ENCODE peak calls at places on chromosomes 16 and 17, in nine cellular contexts. F is lung, E is cardiac fibroblast, W is right atrium auricular region, D is AG04449, J is right lobe of liver, O is prostate gland, K is adipocyte, H is BE2C. Y is an unnamed sample.

GRCh38 chr17:65314212-65314611 is 177.0 kb downstream of the RGS9 start:
- DNase-seq in H (no peak), J (no peak), O (no peak), W (no peak), D (no peak), K (no peak), F (no peak), E (no peak), Y (no peak)

GRCh38 chr16:85437161-85438052 is 175.7 kb upstream of the GSE1 start:
- DNase-seq in O (peak), K (no peak), W (no peak), D (no peak), E (no peak), J (no peak), H (no peak), F (peak), Y (no peak)

GRCh38 chr17:67052720-67053437 is 8.5 kb downstream of the CACNG1 start:
- DNase-seq in F (no peak), K (no peak), D (no peak), O (no peak), H (no peak), W (no peak), E (no peak), J (no peak), Y (no peak)

GRCh38 chr16:58960034-58960433 is 225.9 kb upstream of the GOT2 start:
- DNase-seq in W (no peak), H (no peak), O (no peak), F (no peak), D (no peak), E (no peak), K (no peak), J (no peak), Y (no peak)

GRCh38 chr17:78748048-78748729 is 33.9 kb downstream of the CYTH1 start:
- DNase-seq in F (no peak), K (no peak), E (no peak), O (no peak), J (no peak), H (no peak), W (no peak), D (no peak), Y (no peak)

GRCh38 chr16:85210423-85211169 is 98.3 kb upstream of the CIBAR2 start:
- DNase-seq in F (no peak), K (peak), E (peak), H (no peak), D (no peak), W (no peak), O (no peak), J (no peak), Y (no peak)

GRCh38 chr16:2087426-2088191 is 39.8 kb downstream of the TSC2 start:
- DNase-seq in F (no peak), O (no peak), E (no peak), D (no peak), J (no peak), H (no peak), K (no peak), W (no peak), Y (no peak)

GRCh38 chr17:16199093-16199492 is 16.2 kb downstream of the NCOR1 start:
- DNase-seq in F (no peak), J (no peak), W (no peak), H (no peak), D (no peak), O (no peak), K (no peak), E (peak), Y (no peak)

GRCh38 chr16:50298075-50298460 is 31.7 kb downstream of the ADCY7 start:
- DNase-seq in F (no peak), H (no peak), K (no peak), J (no peak), W (no peak), O (no peak), E (no peak), D (no peak), Y (no peak)

GRCh38 chr17:596763-597644 is 117.6 kb downstream of the VPS53 start:
- DNase-seq in W (no peak), J (no peak), E (peak), D (no peak), K (peak), H (no peak), F (no peak), O (no peak), Y (no peak)

GRCh38 chr16:57062329-57062728 is 30.1 kb upstream of the CPNE2 start:
- DNase-seq in O (no peak), E (no peak), W (no peak), D (no peak), H (peak), F (no peak), J (no peak), K (no peak), Y (no peak)

GRCh38 chr17:19268611-19269010 is 31.4 kb downstream of the EPN2 start:
- DNase-seq in E (no peak), H (no peak), D (no peak), F (no peak), J (no peak), O (no peak), K (no peak), W (no peak), Y (no peak)

GRCh38 chr16:84561291-84561690 is 56.6 kb downstream of the COTL1 start:
- DNase-seq in F (no peak), D (no peak), W (no peak), J (no peak), E (no peak), K (no peak), H (no peak), O (no peak), Y (no peak)

GRCh38 chr16:48497932-48498760 is 111.8 kb downstream of the N4BP1 start:
- DNase-seq in E (no peak), F (no peak), W (peak), J (peak), H (no peak), K (no peak), D (no peak), O (no peak), Y (no peak)

GRCh38 chr17:74738051-74738996 is 1.3 kb downstream of the RAB37 start:
- DNase-seq in O (no peak), W (no peak), E (no peak), D (no peak), F (no peak), K (no peak), H (no peak), J (no peak), Y (no peak)

GRCh38 chr17:46817151-46817900 is 1.2 kb downstream of the WNT3 start:
- DNase-seq in D (no peak), K (no peak), W (no peak), E (no peak), J (no peak), F (no peak), H (no peak), O (no peak), Y (no peak)

GRCh38 chr17:39701784-39702422 is 2.0 kb downstream of the ERBB2 start:
- DNase-seq in J (no peak), O (no peak), E (no peak), D (no peak), H (no peak), W (no peak), K (no peak), F (no peak), Y (no peak)
- H3K4me3 ChIP-seq in J (no peak), O (peak), E (no peak), D (peak), H (no peak), W (peak), K (peak), F (no peak), Y (no peak)

DNA sequence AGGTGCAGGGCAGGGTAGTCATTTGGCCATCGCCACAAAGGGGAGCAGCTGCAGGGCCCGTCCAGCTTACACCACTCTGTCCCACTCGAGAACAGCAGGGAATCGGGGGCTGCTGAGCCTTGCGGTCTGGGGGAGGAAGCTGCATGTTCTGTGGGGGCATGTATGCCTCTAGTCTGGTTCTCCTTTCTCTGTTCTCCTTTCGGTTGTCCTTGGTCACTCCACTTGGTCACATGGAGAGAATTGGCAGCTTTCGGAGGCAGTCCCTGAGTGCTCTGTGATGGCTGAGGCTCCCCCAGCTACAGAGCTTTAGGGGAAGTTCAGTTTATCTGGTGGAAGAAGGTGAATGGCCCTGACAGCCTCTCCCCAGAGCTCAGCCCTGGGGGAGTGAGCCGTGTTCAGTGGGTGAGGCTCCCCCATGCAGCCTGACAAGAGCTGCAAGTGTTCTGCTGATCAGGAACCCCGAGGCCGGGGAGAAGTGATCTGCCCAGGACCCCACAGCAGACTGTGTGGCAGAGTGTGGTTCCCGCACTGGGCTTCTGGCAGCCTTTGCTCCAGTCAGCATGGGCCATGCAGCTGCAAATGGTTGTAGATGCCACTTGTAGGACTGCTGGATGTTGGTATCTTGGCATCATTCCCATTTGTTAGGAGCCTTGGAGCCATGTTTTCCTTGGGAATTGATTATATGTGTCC is 22.3 kb upstream of the SMPD3 start:
- DNase-seq in F (no peak), K (no peak), J (peak), W (peak), O (no peak), H (no peak), E (no peak), D (no peak), Y (no peak)
- H3K4me3 ChIP-seq in F (no peak), K (peak), J (no peak), W (peak), O (peak), H (no peak), E (no peak), D (no peak), Y (no peak)

DNA sequence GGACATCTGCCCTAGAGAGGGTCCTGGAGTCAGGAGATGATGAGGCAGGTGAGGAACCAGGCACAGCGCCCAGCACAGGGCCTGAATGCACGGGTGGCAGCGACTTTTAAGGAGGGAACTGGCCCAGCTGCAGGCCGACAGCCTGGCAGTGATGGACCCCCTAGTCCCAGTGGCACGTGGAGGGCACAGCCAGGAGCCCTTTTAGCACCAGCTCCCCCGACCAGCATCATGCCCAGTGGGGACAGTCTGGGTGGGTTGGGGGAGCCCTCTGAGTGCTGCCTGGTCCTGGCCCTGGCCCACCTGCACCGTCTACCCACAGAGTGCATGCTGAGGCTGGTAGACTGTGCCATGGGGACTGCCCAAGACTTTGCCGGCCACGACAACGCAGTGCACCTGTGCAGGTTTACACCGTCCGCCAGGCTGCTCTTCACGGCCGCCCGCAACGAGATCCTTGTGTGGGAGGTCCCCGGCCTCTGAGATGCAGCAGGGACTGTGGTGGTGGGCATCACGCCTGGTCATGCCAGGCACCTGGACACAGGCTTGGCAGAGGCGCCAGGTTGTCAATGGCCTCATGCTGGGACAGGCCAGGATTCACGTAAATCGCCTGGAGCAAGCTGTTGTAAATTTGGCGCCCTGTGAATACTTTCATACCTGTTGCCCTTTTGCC is 686 bp upstream of the RHOT2 start:
- DNase-seq in K (no peak), W (no peak), F (no peak), J (no peak), D (no peak), E (no peak), H (no peak), O (no peak), Y (no peak)
- H3K4me3 ChIP-seq in K (no peak), W (peak), F (no peak), J (peak), D (no peak), E (no peak), H (no peak), O (no peak), Y (no peak)

DNA sequence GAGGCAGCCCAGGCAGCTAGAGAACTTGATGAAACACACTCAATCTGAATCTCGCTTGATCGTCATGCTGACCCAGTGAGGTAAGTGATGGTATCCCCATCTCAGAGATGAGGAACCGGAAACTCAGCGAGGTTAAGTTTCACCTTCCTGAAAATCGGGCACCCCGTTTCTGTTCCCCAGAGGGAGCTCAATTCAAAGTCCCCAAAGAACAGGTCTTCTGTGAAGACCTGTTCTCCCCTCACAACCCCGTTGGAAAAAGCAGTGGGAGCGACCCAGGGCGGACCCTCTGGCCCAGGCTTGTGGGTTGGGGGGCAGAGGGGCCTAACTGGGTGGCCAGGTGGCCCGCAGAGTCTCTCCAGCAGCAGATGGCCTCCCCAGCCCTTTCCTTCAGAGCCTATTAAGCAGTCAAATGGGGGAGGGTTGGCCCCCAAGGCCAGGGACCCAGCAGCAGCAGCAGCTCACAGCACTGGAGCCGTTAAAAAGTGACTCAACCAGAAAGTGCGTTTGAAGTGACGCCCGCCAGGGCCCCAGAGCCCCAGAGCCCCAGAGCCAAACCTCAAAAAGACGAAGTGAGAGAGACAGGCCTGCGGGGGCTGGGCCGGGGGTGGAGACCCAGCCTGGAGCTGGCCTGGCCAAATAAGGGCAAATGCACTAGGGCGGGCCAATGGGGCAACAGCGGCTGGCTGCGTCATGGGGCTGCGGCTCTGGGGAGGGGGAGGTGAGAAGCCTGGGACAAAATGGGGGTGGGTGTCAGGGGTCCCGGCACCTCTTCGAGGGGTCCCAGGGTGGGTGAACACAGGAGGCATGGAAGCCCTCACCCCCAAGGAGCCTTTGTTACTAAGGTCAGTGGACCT is 9.2 kb upstream of the TSPOAP1 start:
- DNase-seq in E (peak), J (peak), D (peak), F (peak), O (peak), W (peak), H (peak), K (peak), Y (peak)
- H3K4me3 ChIP-seq in E (no peak), J (peak), D (no peak), F (no peak), O (no peak), W (peak), H (no peak), K (no peak), Y (no peak)

GRCh38 chr17:76048711-76049110 is 21.6 kb upstream of the EVPL start:
- DNase-seq in F (no peak), H (no peak), K (no peak), E (peak), J (no peak), O (no peak), W (no peak), D (no peak), Y (no peak)
- H3K4me3 ChIP-seq in F (no peak), H (no peak), K (no peak), E (no peak), J (no peak), O (no peak), W (no peak), D (no peak), Y (no peak)